ENCODE peak calls at places on chromosomes 1 and 21, in five cellular contexts. A is HFF-Myc, F is AG04449, Y is endothelial cell, C is suprapubic skin. L is an unnamed sample.

GRCh38 chr1:109517337-109517736 is 7.8 kb upstream of the AMIGO1 start:
- DNase-seq in A (no peak), F (no peak), Y (no peak), C (no peak), L (no peak)

GRCh38 chr1:201648911-201649775 is 110.2 kb downstream of the NAV1 start:
- DNase-seq in A (no peak), F (no peak), Y (no peak), C (no peak), L (no peak)

GRCh38 chr1:156852414-156852874 is 6.5 kb downstream of the INSRR start:
- DNase-seq in A (no peak), F (no peak), Y (no peak), C (no peak), L (no peak)

GRCh38 chr1:201619513-201619912 is 80.6 kb downstream of the NAV1 start:
- DNase-seq in A (no peak), F (no peak), Y (no peak), C (no peak), L (no peak)

GRCh38 chr1:109388208-109388711 is 9.5 kb downstream of the SORT1 start:
- DNase-seq in A (no peak), F (no peak), Y (no peak), C (no peak), L (no peak)

GRCh38 chr1:12407050-12407961 is 177.5 kb downstream of the VPS13D start:
- DNase-seq in A (peak; percentile 56), F (no peak), Y (no peak), C (no peak), L (peak; percentile 44)

GRCh38 chr1:182185822-182186756 is 124.6 kb upstream of the ZNF648 start:
- DNase-seq in A (no peak), F (peak; percentile 50), Y (no peak), C (no peak), L (no peak)

GRCh38 chr21:33236799-33237198 is 7.1 kb downstream of the IFNAR2 start:
- DNase-seq in A (no peak), F (no peak), Y (no peak), C (no peak), L (no peak)

GRCh38 chr1:29547300-29547699 is 311.0 kb downstream of the PTPRU start:
- DNase-seq in A (no peak), F (no peak), Y (no peak), C (peak; percentile 20), L (no peak)

GRCh38 chr1:19395678-19396192 is 83.6 kb downstream of the SLC66A1 start:
- DNase-seq in A (peak; percentile 78), F (no peak), Y (no peak), C (no peak), L (no peak)

GRCh38 chr1:176241385-176242015 is 34.4 kb upstream of the COP1 start:
- DNase-seq in A (peak; percentile 30), F (peak; percentile 45), Y (no peak), C (no peak), L (peak; percentile 42)

GRCh38 chr1:183515002-183515689 is 42.8 kb downstream of the SMG7 start:
- DNase-seq in A (peak; percentile 20), F (peak; percentile 55), Y (no peak), C (no peak), L (no peak)

GRCh38 chr1:17569200-17570139 is 30.0 kb downstream of the ARHGEF10L start:
- DNase-seq in A (peak; percentile 70), F (peak; percentile 71), Y (no peak), C (peak; percentile 91), L (no peak)

GRCh38 chr1:192489046-192489445 is 86.5 kb upstream of the RGS1 start:
- DNase-seq in A (peak; percentile 96), F (no peak), Y (no peak), C (no peak), L (no peak)

GRCh38 chr21:42865361-42866160 is 13.8 kb downstream of the WDR4 start:
- DNase-seq in A (no peak), F (no peak), Y (no peak), C (no peak), L (no peak)

GRCh38 chr21:15285567-15285966 is 220.8 kb upstream of the NRIP1 start:
- DNase-seq in A (no peak), F (no peak), Y (no peak), C (no peak), L (no peak)

GRCh38 chr1:237740831-237741230 is 149.9 kb downstream of the ZP4 start:
- DNase-seq in A (no peak), F (no peak), Y (no peak), C (no peak), L (no peak)

GRCh38 chr1:11013160-11013531 is 692 bp downstream of the TARDBP start:
- DNase-seq in A (no peak), F (no peak), Y (no peak), C (no peak), L (no peak)

GRCh38 chr1:218739426-218739825 is 394.3 kb downstream of the TGFB2 start:
- DNase-seq in A (no peak), F (no peak), Y (no peak), C (peak; percentile 82), L (no peak)

GRCh38 chr1:211371406-211372105 is 44.9 kb downstream of the TRAF5 start:
- DNase-seq in A (no peak), F (no peak), Y (no peak), C (no peak), L (no peak)

GRCh38 chr1:210830034-210831028 is 303.6 kb downstream of the KCNH1 start:
- DNase-seq in A (no peak), F (no peak), Y (no peak), C (no peak), L (no peak)

GRCh38 chr1:149845416-149845815 is 54.0 kb upstream of the BOLA1 start:
- DNase-seq in A (no peak), F (no peak), Y (no peak), C (no peak), L (peak; percentile 34)

GRCh38 chr1:35768350-35769187 is 1.2 kb downstream of the CLSPN start:
- DNase-seq in A (peak; percentile 1), F (no peak), Y (no peak), C (no peak), L (no peak)

GRCh38 chr1:3071507-3072177 is 2.6 kb downstream of the PRDM16 start:
- DNase-seq in A (no peak), F (no peak), Y (no peak), C (no peak), L (no peak)

GRCh38 chr1:9307303-9307702 is 14.6 kb downstream of the SPSB1 start:
- DNase-seq in A (no peak), F (no peak), Y (no peak), C (no peak), L (no peak)

GRCh38 chr1:45954401-45954847 is 151.0 kb downstream of the MAST2 start:
- DNase-seq in A (peak; percentile 64), F (no peak), Y (no peak), C (no peak), L (no peak)

GRCh38 chr1:236492378-236492777 is 31.4 kb upstream of the LGALS8 start:
- DNase-seq in A (no peak), F (no peak), Y (no peak), C (no peak), L (no peak)

GRCh38 chr1:226691257-226691656 is 47.8 kb downstream of the ITPKB start:
- DNase-seq in A (no peak), F (no peak), Y (no peak), C (no peak), L (peak; percentile 89)

GRCh38 chr1:173627269-173627668 is 7.9 kb upstream of the TEX50 start:
- DNase-seq in A (no peak), F (no peak), Y (no peak), C (no peak), L (no peak)

GRCh38 chr1:240693036-240693435 is 81.1 kb upstream of the GREM2 start:
- DNase-seq in A (no peak), F (no peak), Y (no peak), C (no peak), L (no peak)

DNA sequence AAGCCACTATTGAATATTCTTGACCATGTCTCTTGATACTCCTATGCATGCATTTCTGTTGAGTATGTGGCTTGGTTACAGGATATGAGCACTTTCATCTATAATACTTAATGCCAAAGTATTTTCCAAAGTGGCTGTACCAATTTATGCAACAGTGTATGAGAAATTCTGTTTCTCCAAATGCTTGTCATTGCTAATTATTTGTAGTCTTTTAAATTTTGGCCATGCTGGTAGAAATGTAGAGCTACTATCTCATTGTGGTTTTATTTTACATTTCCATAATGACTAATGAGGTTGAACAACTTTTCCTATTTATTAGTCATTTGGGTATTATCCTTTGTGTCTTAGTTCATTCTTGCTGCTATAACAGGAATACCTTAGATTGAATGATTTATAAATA is 71.4 kb upstream of the TSPAN2 start:
- DNase-seq in A (no peak), F (no peak), Y (no peak), C (no peak), L (no peak)
- TF ChIP-seq CTCF in A (no peak), F (no peak), Y (no peak), C (no peak), L (no peak)

GRCh38 chr1:230627767-230628166 is 14.5 kb upstream of the COG2 start:
- DNase-seq in A (no peak), F (no peak), Y (no peak), C (no peak), L (no peak)
- TF ChIP-seq CTCF in A (no peak), F (no peak), Y (no peak), C (no peak), L (no peak)

GRCh38 chr1:85243336-85243735 is 16.1 kb downstream of the C1orf52 start:
- DNase-seq in A (no peak), F (no peak), Y (no peak), C (no peak), L (no peak)
- TF ChIP-seq CTCF in A (no peak), F (no peak), Y (no peak), C (no peak), L (no peak)

GRCh38 chr1:112925015-112925414 is 31.0 kb downstream of the SLC16A1 start:
- DNase-seq in A (no peak), F (no peak), Y (no peak), C (no peak), L (no peak)
- TF ChIP-seq CTCF in A (no peak), F (no peak), Y (peak; percentile 30), C (no peak), L (no peak)

DNA sequence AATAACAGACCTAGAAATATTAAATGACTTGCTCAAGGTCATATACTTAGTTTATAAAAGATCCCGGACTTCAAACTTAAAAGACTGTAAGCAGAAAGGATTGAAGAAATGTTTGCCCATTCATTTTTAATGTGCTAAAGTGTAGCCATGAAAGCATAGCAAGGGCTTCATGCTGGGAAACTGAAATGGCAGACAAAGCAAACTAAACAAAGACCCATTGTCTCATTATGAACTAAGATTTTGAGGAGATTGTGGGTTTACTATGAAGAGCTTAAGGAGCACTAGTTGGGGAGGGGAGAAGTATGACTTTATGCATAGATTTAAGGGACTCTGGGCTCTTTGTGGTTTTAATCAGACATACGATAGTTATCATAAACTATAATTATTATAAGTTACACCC is 26.3 kb downstream of the ADAMTS1 start:
- DNase-seq in A (no peak), F (no peak), Y (no peak), C (no peak), L (no peak)
- TF ChIP-seq CTCF in A (no peak), F (no peak), Y (no peak), C (no peak), L (no peak)